ENCODE peak calls at places on chromosomes 6 and 20, in seven cellular contexts. Y is CD4-positive, alpha-beta memory T cell; M is transverse colon; B is AG04450; G is psoas muscle; W is lower lobe of right lung; V is brain microvascular endothelial cell. T is an unnamed sample.

GRCh38 chr6:39047434-39048327 is 900 bp upstream of the GLP1R start:
- DNase-seq in Y (no peak), W (no peak), B (no peak), V (no peak), M (no peak), G (no peak), T (no peak)

GRCh38 chr6:154721460-154721859 is 11.8 kb upstream of the SCAF8 start:
- DNase-seq in V (peak), W (no peak), Y (no peak), B (peak), G (no peak), M (no peak), T (peak)

GRCh38 chr20:11814276-11814675 is 103.4 kb upstream of the BTBD3 start:
- DNase-seq in Y (no peak), V (peak), W (no peak), M (no peak), G (no peak), B (peak), T (peak)

GRCh38 chr6:130829333-130829910 is 2.2 kb downstream of the SMLR1 start:
- DNase-seq in Y (no peak), M (no peak), W (no peak), G (no peak), B (no peak), V (no peak), T (no peak)

GRCh38 chr6:37502703-37503485 is 3.2 kb upstream of the CCDC167 start:
- DNase-seq in Y (peak), M (no peak), G (no peak), V (no peak), W (peak), B (no peak), T (no peak)

GRCh38 chr6:82385546-82385945 is 21.9 kb downstream of the TPBG start:
- DNase-seq in M (no peak), Y (no peak), W (no peak), G (no peak), V (no peak), B (no peak), T (no peak)

GRCh38 chr6:157556671-157557430 is 175.9 kb downstream of the ZDHHC14 start:
- DNase-seq in B (no peak), M (peak), G (no peak), Y (no peak), W (no peak), V (no peak), T (no peak)

GRCh38 chr6:116180375-116180774 is 54.4 kb upstream of the COL10A1 start:
- DNase-seq in B (no peak), V (no peak), Y (no peak), M (no peak), G (no peak), W (no peak), T (no peak)

GRCh38 chr20:41183391-41183790 is 46.0 kb downstream of the PLCG1 start:
- DNase-seq in G (no peak), V (no peak), M (no peak), Y (no peak), B (no peak), W (peak), T (no peak)

GRCh38 chr6:166942393-166943168 is 13.8 kb downstream of the RNASET2 start:
- DNase-seq in Y (peak), G (no peak), V (no peak), B (no peak), W (peak), M (no peak), T (no peak)

GRCh38 chr6:2505624-2506023 is 245.1 kb downstream of the MYLK4 start:
- DNase-seq in V (no peak), W (no peak), M (no peak), G (no peak), Y (no peak), B (no peak), T (no peak)

GRCh38 chr6:104325341-104326172 is 534.2 kb downstream of the HACE1 start:
- DNase-seq in V (peak), M (no peak), W (no peak), Y (no peak), B (no peak), G (no peak), T (peak)

GRCh38 chr20:1333462-1334369 is 4.8 kb upstream of the SDCBP2 start:
- DNase-seq in Y (no peak), B (no peak), V (no peak), M (no peak), G (no peak), W (no peak), T (no peak)

GRCh38 chr6:147909645-147910044 is 401.2 kb downstream of the SAMD5 start:
- DNase-seq in Y (no peak), V (peak), G (no peak), W (no peak), M (no peak), B (no peak), T (no peak)

GRCh38 chr6:79872303-79872702 is 75.0 kb downstream of the ELOVL4 start:
- DNase-seq in W (no peak), B (no peak), G (no peak), M (no peak), Y (no peak), V (no peak), T (no peak)

GRCh38 chr6:17418281-17419188 is 25.1 kb downstream of the CAP2 start:
- DNase-seq in V (peak), W (no peak), G (peak), M (no peak), B (no peak), Y (no peak), T (peak)

DNA sequence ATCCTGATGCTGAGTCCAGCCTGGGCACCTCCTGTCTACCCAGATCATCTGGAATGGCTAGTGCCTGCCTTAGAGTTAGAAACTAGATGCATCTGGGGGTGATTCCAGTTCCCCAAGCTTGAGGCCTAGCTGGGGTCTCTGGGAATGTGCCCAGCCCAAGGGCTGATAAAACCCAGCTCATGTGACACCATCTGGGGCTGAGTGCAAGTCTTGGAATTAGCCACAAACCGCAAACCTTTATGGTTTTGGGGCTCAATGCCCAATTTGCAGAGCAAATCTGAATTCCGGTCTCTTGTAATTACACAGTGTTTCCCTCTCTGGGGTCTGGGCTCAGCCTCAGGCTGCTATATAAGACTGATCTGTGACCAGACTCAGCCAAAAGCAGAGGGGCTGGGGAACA is at the start of gene BPIFB4:
- DNase-seq in V (no peak), M (no peak), Y (no peak), G (no peak), W (no peak), B (no peak), T (no peak)
- H3K27ac ChIP-seq in V (no peak), M (no peak), Y (no peak), G (no peak), W (no peak), B (no peak), T (no peak)

DNA sequence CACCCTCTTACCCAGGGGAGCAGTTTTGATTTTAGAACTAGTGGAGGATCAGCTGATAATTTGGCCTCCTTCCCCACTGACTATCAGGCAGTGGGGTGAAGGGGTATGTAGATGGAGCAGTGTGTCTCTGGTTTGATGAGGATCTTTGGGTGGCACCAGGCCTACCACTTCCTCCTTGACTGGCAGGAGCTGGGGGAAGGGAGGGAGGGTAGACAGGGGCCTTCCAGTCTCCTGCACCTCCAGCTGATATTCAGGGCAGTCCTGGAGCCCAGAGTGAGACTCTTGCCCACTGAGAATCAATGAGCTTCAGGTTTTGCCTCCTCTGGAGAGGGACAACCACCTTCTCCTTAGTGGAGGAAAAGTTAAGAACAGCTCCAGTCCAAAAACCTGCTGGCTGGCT is 3.2 kb downstream of the DEF6 start:
- DNase-seq in V (no peak), Y (peak), G (no peak), M (no peak), W (no peak), B (no peak), T (no peak)
- H3K27ac ChIP-seq in V (no peak), Y (peak), G (no peak), M (peak), W (peak), B (no peak), T (no peak)

GRCh38 chr6:145899915-145900569 is 64.1 kb downstream of the SHPRH start:
- DNase-seq in M (no peak), B (no peak), V (no peak), Y (no peak), W (no peak), G (no peak), T (no peak)

GRCh38 chr6:145893586-145893985 is 70.6 kb downstream of the SHPRH start:
- DNase-seq in M (no peak), V (no peak), Y (no peak), W (no peak), B (no peak), G (no peak), T (no peak)

GRCh38 chr6:145897552-145897951 is 66.6 kb downstream of the SHPRH start:
- DNase-seq in V (no peak), G (no peak), W (no peak), M (no peak), B (no peak), Y (no peak), T (no peak)

GRCh38 chr6:145895802-145896201 is 68.4 kb downstream of the SHPRH start:
- DNase-seq in Y (no peak), V (no peak), M (no peak), G (no peak), W (no peak), B (no peak), T (no peak)

DNA sequence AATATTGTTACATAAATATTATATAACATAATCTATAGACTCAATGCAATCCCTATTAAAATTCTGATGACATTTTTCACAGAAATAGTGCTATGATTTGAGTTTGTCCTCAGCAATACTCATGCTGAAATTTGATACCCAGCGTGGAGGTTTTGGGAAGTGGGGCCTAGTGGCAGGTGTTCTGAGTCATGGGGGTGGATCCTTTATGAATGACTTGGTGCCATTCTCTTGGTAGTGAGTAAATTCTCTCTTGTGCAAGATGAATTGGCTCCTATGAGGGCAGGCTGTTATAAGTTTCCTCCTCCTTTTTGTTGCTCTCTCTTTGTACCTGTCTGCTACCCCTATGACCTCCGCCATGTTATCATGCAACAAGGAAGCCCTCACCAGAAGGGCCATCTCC is 65.8 kb downstream of the SHPRH start:
- DNase-seq in B (no peak), V (no peak), Y (no peak), G (peak), M (no peak), W (no peak), T (peak)
- H3K27ac ChIP-seq in B (no peak), V (no peak), Y (no peak), G (peak), M (no peak), W (no peak), T (peak)

DNA sequence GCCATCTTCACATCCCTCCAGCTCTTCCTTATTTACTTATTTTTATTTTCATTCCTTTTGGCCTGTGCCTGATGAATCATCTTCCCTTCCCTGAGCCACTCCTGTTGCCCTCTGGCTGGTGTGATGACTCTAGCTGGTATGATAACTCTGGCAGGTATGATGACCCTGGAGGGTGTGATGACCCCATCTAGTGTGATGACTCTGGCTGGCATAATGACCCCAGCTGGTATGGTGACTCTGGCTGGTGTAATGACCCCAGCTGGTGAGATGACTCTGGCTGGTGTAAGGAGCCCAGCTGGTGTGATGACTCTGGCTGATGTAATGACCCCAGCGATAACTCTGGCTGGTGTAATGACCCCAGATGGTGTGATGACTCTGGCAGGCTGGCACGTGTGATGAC is 426.8 kb downstream of the QKI start:
- DNase-seq in Y (no peak), W (no peak), M (no peak), V (no peak), G (no peak), B (no peak), T (no peak)
- H3K27ac ChIP-seq in Y (no peak), W (no peak), M (no peak), V (no peak), G (no peak), B (no peak), T (no peak)

GRCh38 chr20:63795178-63795830 is 35.8 kb downstream of the ZBTB46 start:
- DNase-seq in M (no peak), G (no peak), W (no peak), V (no peak), Y (no peak), B (no peak), T (no peak)
- H3K27ac ChIP-seq in M (no peak), G (no peak), W (no peak), V (no peak), Y (no peak), B (no peak), T (no peak)

GRCh38 chr20:43583982-43584432 is 6.7 kb upstream of the IFT52 start:
- DNase-seq in G (no peak), W (peak), M (peak), V (peak), B (peak), Y (no peak), T (peak)
- H3K27ac ChIP-seq in G (no peak), W (no peak), M (no peak), V (peak), B (peak), Y (no peak), T (no peak)

GRCh38 chr6:195861-196360 is 96.4 kb upstream of the DUSP22 start:
- DNase-seq in B (no peak), G (no peak), W (peak), Y (peak), V (no peak), M (no peak), T (no peak)
- H3K27ac ChIP-seq in B (no peak), G (peak), W (peak), Y (no peak), V (no peak), M (peak), T (no peak)

GRCh38 chr20:34300809-34301586 is 2.2 kb downstream of the AHCY start:
- DNase-seq in G (no peak), V (no peak), W (no peak), M (no peak), Y (no peak), B (no peak), T (no peak)

GRCh38 chr20:34299925-34300806 is 3.0 kb downstream of the AHCY start:
- DNase-seq in M (no peak), G (no peak), W (no peak), Y (no peak), V (no peak), B (no peak), T (no peak)

GRCh38 chr20:34302723-34303528 is at the start of gene AHCY:
- DNase-seq in B (peak), V (peak), Y (peak), M (peak), G (peak), W (peak), T (peak)

GRCh38 chr20:34302312-34302722 is 838 bp downstream of the AHCY start:
- DNase-seq in M (no peak), Y (no peak), B (no peak), G (no peak), V (peak), W (no peak), T (peak)

DNA sequence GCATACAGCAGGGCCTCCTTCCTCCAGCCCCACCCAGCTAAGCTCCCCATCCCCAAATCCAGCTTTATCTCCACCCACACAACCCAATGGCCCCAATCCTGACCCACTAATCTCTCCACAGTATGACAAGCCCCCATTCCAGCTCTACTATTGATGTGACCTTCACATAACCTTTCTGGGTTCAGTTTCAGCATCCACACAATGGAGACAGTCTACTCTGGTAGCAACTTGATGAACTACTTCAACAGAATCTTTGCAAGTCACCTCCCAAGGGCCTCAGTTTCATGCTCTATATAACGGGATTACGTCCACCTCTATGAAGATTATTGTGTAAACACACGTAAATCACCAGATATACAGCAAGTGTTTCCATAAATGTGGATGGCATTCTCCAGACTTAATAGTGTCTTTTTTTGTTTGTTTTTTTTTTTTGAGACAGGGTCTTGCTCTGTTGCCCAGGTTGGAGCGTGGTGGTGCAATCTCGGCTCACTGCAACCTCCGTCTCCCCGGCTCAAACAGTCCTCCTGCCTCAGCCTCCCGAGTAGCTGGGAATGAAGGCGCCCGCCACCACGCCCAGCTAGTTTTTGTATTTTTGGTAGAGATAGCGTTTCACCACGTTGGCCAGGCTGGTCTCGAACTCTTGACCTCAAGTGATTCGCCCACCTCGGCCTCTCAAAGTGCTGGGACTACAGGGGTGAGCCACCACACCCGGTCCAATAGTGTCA is 1.4 kb downstream of the AHCY start:
- DNase-seq in V (no peak), Y (no peak), B (no peak), G (no peak), W (no peak), M (peak), T (no peak)
- H3K27ac ChIP-seq in V (no peak), Y (peak), B (no peak), G (peak), W (no peak), M (peak), T (peak)